ENCODE peak calls at places on chromosome 11, in seven cellular contexts. N is NK-92 treated with Interleukin-12 subunit alpha and Interleukin-12 subunit beta, amount 100 ng/mL, for 24 hours; U is mesenchymal stem cell; K is neural crest cell; B is CD8-positive, alpha-beta memory T cell; S is NCI-H2171 treated with DMSO at 0.1 percent for 48 hours; R is tibial nerve. X is an unnamed sample.

GRCh38 chr11:60863550-60864521 is 3.5 kb upstream of the ZP1 start:
- DNase-seq in U (no peak), S (no peak), B (no peak), R (no peak), N (no peak), K (no peak), X (no peak)

GRCh38 chr11:61587951-61588695 is 7.2 kb upstream of the SYT7 start:
- DNase-seq in B (peak; percentile 69), S (peak; percentile 73), R (peak; percentile 16), U (no peak), K (no peak), N (no peak), X (no peak)

GRCh38 chr11:28976012-28976800 is 868.0 kb downstream of the METTL15 start:
- DNase-seq in B (no peak), K (no peak), S (no peak), U (no peak), R (no peak), N (no peak), X (no peak)

GRCh38 chr11:102473543-102473942 is 21.0 kb upstream of the TMEM123 start:
- DNase-seq in R (no peak), U (no peak), K (no peak), B (no peak), N (no peak), S (peak; percentile 7), X (no peak)

GRCh38 chr11:1258401-1259075 is 35.7 kb downstream of the MUC5B start:
- DNase-seq in S (no peak), B (no peak), U (no peak), K (no peak), R (no peak), N (no peak), X (no peak)

GRCh38 chr11:119780264-119780953 is 51.4 kb upstream of the NECTIN1 start:
- DNase-seq in S (no peak), U (no peak), N (no peak), R (no peak), B (no peak), K (no peak), X (no peak)

GRCh38 chr11:10906521-10906920 is 48.7 kb upstream of the ZBED5 start:
- DNase-seq in N (no peak), R (no peak), K (no peak), U (peak; percentile 33), S (peak; percentile 12), B (no peak), X (no peak)

GRCh38 chr11:1163321-1163910 is 5.7 kb downstream of the MUC5AC start:
- DNase-seq in S (no peak), B (no peak), K (no peak), R (no peak), U (no peak), N (no peak), X (no peak)

GRCh38 chr11:2093575-2094353 is 45.4 kb downstream of the IGF2 start:
- DNase-seq in S (no peak), N (no peak), U (no peak), B (no peak), R (no peak), K (no peak), X (no peak)

GRCh38 chr11:112610996-112611795 is 350.0 kb upstream of the NCAM1 start:
- DNase-seq in B (no peak), N (no peak), R (no peak), U (no peak), S (peak; percentile 100), K (no peak), X (no peak)

GRCh38 chr11:64490562-64491216 is 100.3 kb upstream of the SLC22A12 start:
- DNase-seq in N (no peak), R (no peak), U (no peak), K (no peak), S (no peak), B (no peak), X (no peak)

GRCh38 chr11:65182258-65183170 is 786 bp downstream of the CAPN1 start:
- DNase-seq in B (no peak), N (no peak), U (peak; percentile 50), R (peak; percentile 16), K (no peak), S (peak; percentile 71), X (no peak)

GRCh38 chr11:112361396-112361795 is 100.7 kb upstream of the PLET1 start:
- DNase-seq in R (no peak), B (no peak), K (no peak), S (no peak), N (no peak), U (no peak), X (no peak)

GRCh38 chr11:56916609-56917008 is 72.1 kb upstream of the OR5AK2 start:
- DNase-seq in U (no peak), R (no peak), K (no peak), S (no peak), N (no peak), B (no peak), X (no peak)

GRCh38 chr11:120925944-120926343 is 98.0 kb upstream of the TBCEL start:
- DNase-seq in S (no peak), R (no peak), B (no peak), N (no peak), U (no peak), K (no peak), X (no peak)

GRCh38 chr11:66112640-66113098 is 42.6 kb downstream of the PACS1 start:
- DNase-seq in U (peak; percentile 54), B (no peak), S (no peak), K (no peak), N (no peak), R (peak; percentile 6), X (no peak)

GRCh38 chr11:15829312-15829711 is 527.0 kb downstream of the SOX6 start:
- DNase-seq in B (no peak), K (no peak), R (no peak), U (no peak), S (no peak), N (no peak), X (no peak)

GRCh38 chr11:45133871-45134270 is 12.6 kb upstream of the PRDM11 start:
- DNase-seq in S (no peak), B (no peak), K (no peak), N (no peak), U (no peak), R (no peak), X (no peak)

GRCh38 chr11:44631831-44632230 is 66.4 kb downstream of the CD82 start:
- DNase-seq in B (no peak), U (no peak), N (no peak), K (no peak), R (no peak), S (no peak), X (peak; percentile 43)

GRCh38 chr11:1259561-1259960 is 36.7 kb downstream of the MUC5B start:
- DNase-seq in U (no peak), B (no peak), N (no peak), K (no peak), R (no peak), S (no peak), X (no peak)

GRCh38 chr11:117604349-117604995 is 192.5 kb downstream of the DSCAML1 start:
- DNase-seq in U (peak; percentile 5), K (no peak), R (no peak), S (no peak), N (no peak), B (no peak), X (no peak)

GRCh38 chr11:19789840-19790710 is 77.4 kb downstream of the NAV2 start:
- DNase-seq in S (no peak), K (no peak), N (no peak), U (peak; percentile 22), R (no peak), B (no peak), X (no peak)